ENCODE peak calls at places on chromosomes 11 and 22, in ten cellular contexts. Q is HS-27A; S is EL; E is heart right ventricle; J is DMS 273 treated with DMSO at 0.1 percent for 48 hours; X is T follicular helper cell; F is D341Med; W is substantia nigra; Y is CD4-positive, alpha-beta memory T cell; I is stimulated activated CD4-positive, alpha-beta T cell treated with anti-CD3 and anti-CD28 coated beads, TNF-alpha, amount 100 ng/mL, for 1 hour. N is an unnamed sample.
A peak's percentile ranks its signal among the peaks of the same experiment; 100 is the strongest.

GRCh38 chr11:21511835-21512440 is 680.9 kb upstream of the ANO5 start:
- DNase-seq in J (no peak), W (no peak), Y (no peak), Q (no peak), I (no peak), E (no peak), X (no peak), F (peak; percentile 72), S (peak; percentile 0), N (peak; percentile 0)

GRCh38 chr22:44714703-44715350 is 12.8 kb downstream of the PRR5 start:
- DNase-seq in E (peak; percentile 34), X (no peak), Y (no peak), S (no peak), I (no peak), Q (no peak), F (no peak), J (no peak), W (no peak), N (no peak)

GRCh38 chr11:108223449-108224149 is 732 bp downstream of the ATM start:
- DNase-seq in Q (no peak), W (no peak), F (no peak), X (no peak), J (no peak), S (peak; percentile 13), I (no peak), E (no peak), Y (peak; percentile 61), N (no peak)

GRCh38 chr22:43811777-43812148 is 342 bp downstream of the EFCAB6 start:
- DNase-seq in W (no peak), Q (no peak), Y (no peak), I (no peak), J (no peak), X (no peak), E (no peak), F (no peak), S (peak; percentile 28), N (no peak)

GRCh38 chr11:70567680-70568503 is 169.6 kb downstream of the CTTN start:
- DNase-seq in X (no peak), J (no peak), Y (no peak), S (peak; percentile 34), Q (peak; percentile 11), W (no peak), E (peak; percentile 43), I (no peak), F (no peak), N (no peak)

GRCh38 chr22:24867327-24868022 is 61.5 kb downstream of the SGSM1 start:
- DNase-seq in Q (no peak), S (no peak), Y (no peak), I (no peak), J (no peak), F (no peak), E (no peak), X (no peak), W (no peak), N (no peak)

GRCh38 chr11:47659273-47659672 is 16.9 kb upstream of the MTCH2 start:
- DNase-seq in E (no peak), Q (no peak), I (no peak), X (no peak), W (no peak), F (no peak), S (no peak), J (no peak), Y (no peak), N (no peak)

GRCh38 chr11:73221996-73222395 is 3.9 kb downstream of the P2RY2 start:
- DNase-seq in E (no peak), S (no peak), X (no peak), Y (no peak), F (no peak), Q (no peak), W (no peak), J (no peak), I (no peak), N (no peak)

GRCh38 chr11:96309001-96309642 is 33.9 kb downstream of the MAML2 start:
- DNase-seq in J (no peak), I (no peak), F (no peak), E (no peak), S (peak; percentile 52), Y (no peak), W (no peak), Q (no peak), X (no peak), N (no peak)

GRCh38 chr11:36792870-36793541 is 195.0 kb upstream of the RAG2 start:
- DNase-seq in F (no peak), X (no peak), I (no peak), E (no peak), Y (no peak), Q (no peak), J (no peak), S (no peak), W (no peak), N (no peak)

GRCh38 chr11:76628408-76628947 is 42.1 kb downstream of the LRRC32 start:
- DNase-seq in F (no peak), X (no peak), J (no peak), I (no peak), Q (no peak), E (no peak), S (no peak), Y (no peak), W (no peak), N (peak; percentile 62)

GRCh38 chr11:125397421-125397820 is 98.6 kb downstream of the FEZ1 start:
- DNase-seq in X (no peak), Q (no peak), F (no peak), I (no peak), E (no peak), W (no peak), S (no peak), J (no peak), Y (no peak), N (no peak)

GRCh38 chr22:22110548-22111266 is 128.1 kb upstream of the TOP3B start:
- DNase-seq in S (peak; percentile 64), F (peak; percentile 70), E (peak; percentile 30), X (no peak), J (no peak), Q (peak; percentile 48), Y (peak; percentile 13), I (no peak), W (peak; percentile 2), N (peak; percentile 94)

GRCh38 chr11:69425895-69426544 is 55.4 kb upstream of the LINC01488 start:
- DNase-seq in W (no peak), S (no peak), Y (no peak), J (no peak), F (no peak), X (no peak), Q (no peak), I (no peak), E (no peak), N (no peak)

GRCh38 chr11:61472282-61472681 is 36.3 kb upstream of the LRRC10B start:
- DNase-seq in Q (no peak), J (no peak), W (no peak), Y (no peak), F (no peak), I (no peak), E (peak; percentile 63), X (no peak), S (no peak), N (no peak)

GRCh38 chr22:27602390-27602789 is 199.2 kb downstream of the MN1 start:
- DNase-seq in F (no peak), E (no peak), I (no peak), S (no peak), X (no peak), J (no peak), Y (no peak), Q (no peak), W (no peak), N (no peak)

GRCh38 chr11:68838572-68838964 is 3.1 kb downstream of the CPT1A start:
- DNase-seq in W (no peak), X (no peak), Q (no peak), I (no peak), E (no peak), Y (no peak), J (no peak), F (no peak), S (peak; percentile 18), N (no peak)

GRCh38 chr11:120013325-120014250 is 124.3 kb downstream of the TRIM29 start:
- DNase-seq in F (peak; percentile 86), J (no peak), S (no peak), X (no peak), Y (no peak), W (peak; percentile 21), E (peak; percentile 42), Q (no peak), I (no peak), N (no peak)

GRCh38 chr11:12019337-12019736 is 10.9 kb upstream of the DKK3 start:
- DNase-seq in S (no peak), I (no peak), Q (no peak), W (no peak), Y (no peak), F (no peak), E (no peak), X (no peak), J (no peak), N (no peak)

GRCh38 chr11:111561801-111562325 is 21.3 kb downstream of the LAYN start:
- DNase-seq in E (no peak), Y (no peak), J (no peak), S (peak; percentile 87), X (no peak), Q (no peak), F (no peak), W (no peak), I (no peak), N (no peak)

GRCh38 chr11:47185305-47186075 is 744 bp downstream of the PACSIN3 start:
- DNase-seq in Y (no peak), W (no peak), I (no peak), Q (no peak), J (no peak), X (no peak), E (peak; percentile 86), S (peak; percentile 81), F (peak; percentile 64), N (no peak)

GRCh38 chr11:10655931-10656576 is 37.5 kb downstream of the IRAG1 start:
- DNase-seq in E (no peak), Y (no peak), F (no peak), S (no peak), J (no peak), X (no peak), Q (no peak), I (no peak), W (no peak), N (no peak)

GRCh38 chr11:64234840-64235379 is 526 bp downstream of the VEGFB start:
- DNase-seq in Y (peak; percentile 64), F (peak; percentile 80), S (peak; percentile 37), J (no peak), X (peak; percentile 34), W (no peak), E (no peak), I (no peak), Q (no peak), N (peak; percentile 78)

GRCh38 chr11:128417607-128418324 is 169.6 kb downstream of the ETS1 start:
- DNase-seq in F (no peak), Y (no peak), E (peak; percentile 26), J (no peak), Q (no peak), I (no peak), X (no peak), W (no peak), S (peak; percentile 81), N (no peak)

GRCh38 chr11:121476379-121477032 is 23.7 kb upstream of the SORL1-AS1 start:
- DNase-seq in X (no peak), J (no peak), S (no peak), W (no peak), E (no peak), F (no peak), Y (no peak), I (no peak), Q (no peak), N (no peak)

GRCh38 chr11:34343153-34343552 is 14.7 kb downstream of the ABTB2 start:
- DNase-seq in W (no peak), S (peak; percentile 91), Y (no peak), J (no peak), Q (peak; percentile 77), X (no peak), I (no peak), F (no peak), E (no peak), N (no peak)

GRCh38 chr11:441418-442274 is at the start of gene ANO9:
- DNase-seq in S (no peak), F (no peak), E (no peak), X (peak; percentile 43), Q (no peak), J (no peak), I (no peak), Y (peak; percentile 55), W (no peak), N (peak; percentile 39)

GRCh38 chr22:40417041-40417440 is 46.6 kb downstream of the SGSM3 start:
- DNase-seq in Y (no peak), J (no peak), Q (no peak), W (no peak), S (no peak), I (no peak), X (no peak), F (no peak), E (no peak), N (no peak)